ENCODE peak calls at places on chromosomes 4 and X, in nine cellular contexts. D is mammary epithelial cell; Z is GM12878; Q is upper lobe of right lung; F is A549; N is naive thymus-derived CD4-positive, alpha-beta T cell; J is suprapubic skin; L is neuronal stem cell; R is fibroblast of lung. A is an unnamed sample.

GRCh38 chr4:176009254-176009653 is 56.4 kb upstream of the WDR17 start:
- DNase-seq in D (no peak), Z (no peak), Q (no peak), F (no peak), N (no peak), J (no peak), L (no peak), R (no peak), A (no peak)

GRCh38 chr4:172149329-172149728 is 336.1 kb downstream of the GALNTL6 start:
- DNase-seq in D (no peak), Z (no peak), Q (no peak), F (no peak), N (no peak), J (no peak), L (no peak), R (no peak), A (no peak)

GRCh38 chrX:94914235-94914634 is 1240.2 kb downstream of the FAM133A start:
- DNase-seq in D (no peak), Z (no peak), Q (no peak), F (no peak), N (no peak), J (no peak), L (no peak), R (no peak), A (no peak)

GRCh38 chr4:139595989-139596679 is 40.1 kb upstream of the SETD7 start:
- DNase-seq in D (peak; percentile 46), Z (no peak), Q (no peak), F (peak; percentile 43), N (no peak), J (peak; percentile 80), L (no peak), R (peak; percentile 78), A (no peak)

GRCh38 chrX:140712413-140713173 is 3.0 kb downstream of the LINC00632 start:
- DNase-seq in D (no peak), Z (no peak), Q (peak; percentile 78), F (peak; percentile 1), N (peak; percentile 23), J (peak; percentile 76), L (peak; percentile 48), R (peak; percentile 89), A (no peak)

GRCh38 chr4:136505020-136505419 is 1027.3 kb downstream of the PCDH18 start:
- DNase-seq in D (peak; percentile 4), Z (no peak), Q (no peak), F (no peak), N (no peak), J (no peak), L (no peak), R (no peak), A (no peak)

GRCh38 chrX:15293471-15293870 is 22.0 kb downstream of the ASB11 start:
- DNase-seq in D (peak; percentile 21), Z (no peak), Q (no peak), F (no peak), N (no peak), J (no peak), L (no peak), R (no peak), A (no peak)

GRCh38 chr4:23614284-23614892 is 275.5 kb downstream of the PPARGC1A start:
- DNase-seq in D (peak; percentile 0), Z (no peak), Q (no peak), F (peak; percentile 3), N (no peak), J (no peak), L (no peak), R (peak; percentile 21), A (no peak)

GRCh38 chr4:147129687-147130086 is 184.0 kb upstream of the TTC29 start:
- DNase-seq in D (no peak), Z (no peak), Q (no peak), F (no peak), N (no peak), J (no peak), L (no peak), R (no peak), A (no peak)

GRCh38 chrX:66200855-66201795 is 37.1 kb downstream of the HEPH start:
- DNase-seq in D (no peak), Z (no peak), Q (no peak), F (no peak), N (peak; percentile 12), J (no peak), L (no peak), R (peak; percentile 17), A (no peak)

GRCh38 chrX:119690921-119691716 is 1.8 kb downstream of the SEPTIN6 start:
- DNase-seq in D (peak; percentile 8), Z (no peak), Q (no peak), F (no peak), N (peak; percentile 73), J (no peak), L (no peak), R (peak; percentile 42), A (no peak)

GRCh38 chrX:56228914-56229313 is 3.2 kb upstream of the KLF8 start:
- DNase-seq in D (no peak), Z (no peak), Q (no peak), F (no peak), N (no peak), J (no peak), L (no peak), R (no peak), A (no peak)

GRCh38 chrX:96576358-96576757 is 108.3 kb upstream of the DIAPH2 start:
- DNase-seq in D (no peak), Z (no peak), Q (no peak), F (no peak), N (no peak), J (no peak), L (no peak), R (peak; percentile 17), A (no peak)

GRCh38 chr4:165403667-165404066 is 24.9 kb downstream of the CPE start:
- DNase-seq in D (no peak), Z (no peak), Q (no peak), F (no peak), N (no peak), J (no peak), L (no peak), R (no peak), A (no peak)

GRCh38 chr4:187286536-187286935 is 562.9 kb upstream of the FAT1 start:
- DNase-seq in D (no peak), Z (no peak), Q (no peak), F (no peak), N (no peak), J (no peak), L (no peak), R (no peak), A (no peak)

GRCh38 chr4:2075171-2075986 is 16.3 kb downstream of the NAT8L start:
- DNase-seq in D (no peak), Z (no peak), Q (peak; percentile 48), F (no peak), N (no peak), J (peak; percentile 65), L (no peak), R (no peak), A (no peak)

GRCh38 chr4:176788248-176788647 is 4.5 kb downstream of the VEGFC start:
- DNase-seq in D (no peak), Z (no peak), Q (no peak), F (no peak), N (no peak), J (no peak), L (no peak), R (no peak), A (no peak)

GRCh38 chrX:28205126-28205525 is 223.9 kb upstream of the DCAF8L1 start:
- DNase-seq in D (no peak), Z (no peak), Q (no peak), F (no peak), N (no peak), J (no peak), L (no peak), R (peak; percentile 56), A (no peak)

GRCh38 chr4:14184265-14184664 is 556.7 kb upstream of the BOD1L1 start:
- DNase-seq in D (no peak), Z (no peak), Q (no peak), F (no peak), N (no peak), J (no peak), L (no peak), R (peak; percentile 41), A (no peak)

DNA sequence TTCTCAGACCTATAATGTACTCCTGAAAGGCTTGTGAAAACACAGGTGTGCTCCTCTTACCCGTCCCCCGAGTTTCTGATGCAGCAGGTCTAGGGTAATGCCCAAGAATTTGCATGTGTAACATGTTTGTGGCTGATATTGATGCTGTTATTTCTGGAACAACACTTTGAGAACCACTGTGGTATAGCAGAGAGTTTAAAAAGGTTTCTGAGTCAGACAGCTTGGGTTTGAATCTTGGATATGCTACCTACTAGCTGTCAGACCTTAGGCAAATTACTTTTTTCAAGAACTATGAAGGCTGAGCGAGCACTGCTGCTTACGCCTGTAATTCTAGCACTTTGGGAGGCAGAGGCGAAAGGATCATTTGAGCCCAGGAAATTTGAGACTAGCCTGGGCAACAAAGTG is 4.9 kb downstream of the AFF1 start:
- DNase-seq in D (no peak), Z (peak; percentile 98), Q (no peak), F (no peak), N (peak; percentile 23), J (no peak), L (no peak), R (no peak), A (no peak)
- H3K4me1 ChIP-seq in D (peaks cover 16% of the 10 kb centered on the region), Z (peaks cover 33% of the 10 kb centered on the region), Q (peaks cover 39% of the 10 kb centered on the region), F (peaks cover 54% of the 10 kb centered on the region), N (peaks cover 22% of the 10 kb centered on the region), J (peaks cover 63% of the 10 kb centered on the region), L (no peaks in the 10 kb centered on the region), R (peaks cover 2% of the 10 kb centered on the region), A (peaks cover 5% of the 10 kb centered on the region)

DNA sequence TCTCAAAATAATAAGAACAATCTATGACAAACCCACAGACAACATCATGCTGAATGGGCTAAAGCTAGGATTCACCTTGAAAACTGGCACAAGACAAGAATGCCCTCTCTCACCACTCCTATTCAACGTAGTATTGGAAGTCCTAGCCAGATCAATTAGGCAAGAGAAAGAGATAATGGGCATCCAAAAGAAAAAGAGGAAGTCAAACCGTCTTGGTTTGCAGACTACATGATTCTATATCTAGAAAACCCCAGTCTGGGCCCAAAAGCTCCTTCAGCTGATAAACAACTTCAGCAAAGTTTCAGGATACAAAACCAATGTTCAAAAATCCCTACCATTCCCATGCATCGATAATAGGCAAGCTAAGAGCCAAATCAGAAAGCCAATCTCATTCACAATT is 59.0 kb downstream of the CHM start:
- DNase-seq in D (no peak), Z (no peak), Q (no peak), F (no peak), N (no peak), J (no peak), L (no peak), R (no peak), A (no peak)
- H3K4me3 ChIP-seq in D (no peak overlapping the region), Z (no peak overlapping the region), Q (no peak overlapping the region), F (no peak overlapping the region), N (no peak overlapping the region), J (no peak overlapping the region), L (no peak overlapping the region), R (no peak overlapping the region), A (no peak overlapping the region)

DNA sequence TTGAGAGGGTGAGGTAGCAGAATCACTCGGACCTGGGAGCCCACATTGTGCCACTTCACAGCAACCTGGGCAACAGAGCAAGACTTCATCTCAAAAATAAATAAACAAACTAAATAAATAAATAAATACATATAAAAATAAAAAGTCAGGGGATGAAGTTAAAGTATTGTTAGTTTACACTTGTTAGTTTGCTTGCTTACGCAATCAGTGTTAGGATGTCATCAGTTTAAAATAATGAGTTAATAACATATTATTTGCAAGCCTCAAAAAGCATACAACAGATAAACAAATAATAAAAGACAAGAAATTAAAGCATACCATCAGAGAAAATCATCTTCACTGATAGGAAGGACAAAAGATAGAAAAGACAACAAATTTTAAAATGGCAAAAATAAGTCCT is 891.1 kb upstream of the PCDH7 start:
- DNase-seq in D (no peak), Z (no peak), Q (no peak), F (no peak), N (no peak), J (no peak), L (no peak), R (no peak), A (no peak)
- H3K27ac ChIP-seq in D (no peak overlapping the region), Z (no peak overlapping the region), Q (no peak overlapping the region), F (no peak overlapping the region), N (no peak overlapping the region), J (no peak overlapping the region), L (no peak overlapping the region), R (no peak overlapping the region), A (no peak overlapping the region)

GRCh38 chrX:33109858-33110257 is 101.5 kb downstream of the DMD start:
- DNase-seq in D (no peak), Z (no peak), Q (no peak), F (no peak), N (no peak), J (no peak), L (no peak), R (no peak), A (no peak)
- H3K4me1 ChIP-seq in D (no peaks in the 10 kb centered on the region), Z (no peaks in the 10 kb centered on the region), Q (no peaks in the 10 kb centered on the region), F (no peaks in the 10 kb centered on the region), N (no peaks in the 10 kb centered on the region), J (no peaks in the 10 kb centered on the region), L (no peaks in the 10 kb centered on the region), R (no peaks in the 10 kb centered on the region), A (no peaks in the 10 kb centered on the region)

A was measured in ascending aorta.